ENCODE peak calls at places on chromosomes 11 and 22, in six cellular contexts. P, K, G, D, J and T are unnamed samples.
A peak's percentile ranks its signal among the peaks of the same experiment; 100 is the strongest.

GRCh38 chr11:43920598-43921419 is 21.6 kb upstream of the C11orf96 start:
- DNase-seq in D (peak; percentile 98), G (peak; percentile 91), P (peak; percentile 86), J (peak; percentile 72), K (no peak), T (no peak)

GRCh38 chr11:36037031-36037430 is 93.2 kb downstream of the LDLRAD3 start:
- DNase-seq in J (no peak), P (no peak), G (no peak), D (no peak), K (no peak), T (no peak)

GRCh38 chr22:34036936-34037335 is 116.7 kb upstream of the LARGE1 start:
- DNase-seq in P (no peak), J (no peak), K (no peak), G (no peak), D (no peak), T (no peak)

GRCh38 chr22:39710380-39711117 is 140.0 kb downstream of the CACNA1I start:
- DNase-seq in G (no peak), J (no peak), K (no peak), D (no peak), P (no peak), T (no peak)

GRCh38 chr11:93432247-93432646 is 101.7 kb downstream of the DEUP1 start:
- DNase-seq in K (no peak), D (no peak), G (no peak), J (no peak), P (no peak), T (no peak)

GRCh38 chr11:115623021-115623451 is 118.8 kb upstream of the CADM1 start:
- DNase-seq in G (peak; percentile 91), J (peak; percentile 65), D (peak; percentile 96), K (no peak), P (no peak), T (no peak)

GRCh38 chr22:24164823-24165379 is 16.4 kb upstream of the SUSD2 start:
- DNase-seq in G (no peak), D (no peak), P (no peak), K (no peak), J (no peak), T (peak; percentile 80)

GRCh38 chr11:31499576-31500178 is 9.7 kb downstream of the IMMP1L start:
- DNase-seq in P (no peak), K (no peak), J (no peak), D (peak; percentile 38), G (no peak), T (no peak)

GRCh38 chr11:14645247-14645912 is 1.8 kb downstream of the PDE3B start:
- DNase-seq in K (no peak), P (no peak), G (no peak), J (no peak), D (no peak), T (peak; percentile 21)

GRCh38 chr11:131889760-131890620 is 519.6 kb downstream of the NTM start:
- DNase-seq in J (no peak), D (no peak), G (no peak), P (no peak), K (no peak), T (no peak)

GRCh38 chr22:29115682-29116313 is 43.0 kb downstream of the KREMEN1 start:
- DNase-seq in G (no peak), P (no peak), D (no peak), J (no peak), K (no peak), T (no peak)

GRCh38 chr11:116421529-116422185 is 351.1 kb downstream of the BUD13 start:
- DNase-seq in K (peak; percentile 84), J (no peak), G (no peak), P (no peak), D (no peak), T (no peak)

GRCh38 chr22:30485362-30485988 is 13.7 kb upstream of the SEC14L3 start:
- DNase-seq in G (peak; percentile 62), J (peak; percentile 77), K (peak; percentile 66), D (peak; percentile 3), P (peak; percentile 28), T (peak; percentile 92)

GRCh38 chr11:70580036-70580805 is 181.9 kb downstream of the CTTN start:
- DNase-seq in J (no peak), G (no peak), P (no peak), K (no peak), D (no peak), T (peak; percentile 7)

GRCh38 chr11:60767388-60767811 is 10.7 kb downstream of the MS4A15 start:
- DNase-seq in G (no peak), P (peak; percentile 12), D (no peak), K (no peak), J (no peak), T (peak; percentile 67)

GRCh38 chr22:48254311-48254873 is 1491.9 kb downstream of the TBC1D22A start:
- DNase-seq in K (peak; percentile 49), D (no peak), J (peak; percentile 43), G (no peak), P (no peak), T (no peak)

GRCh38 chr11:46381046-46381835 is at the start of gene MDK:
- DNase-seq in G (no peak), K (peak; percentile 43), P (no peak), J (no peak), D (no peak), T (peak; percentile 96)

GRCh38 chr11:65423516-65424199 is 1.1 kb downstream of the NEAT1 start:
- DNase-seq in D (no peak), P (no peak), G (no peak), K (no peak), J (no peak), T (peak; percentile 10)

GRCh38 chr11:19777342-19778102 is 64.9 kb downstream of the NAV2 start:
- DNase-seq in G (no peak), D (peak; percentile 31), J (no peak), P (no peak), K (no peak), T (no peak)

GRCh38 chr22:33879796-33880195 is 40.5 kb downstream of the LARGE1 start:
- DNase-seq in P (no peak), G (no peak), J (no peak), K (no peak), D (no peak), T (no peak)

GRCh38 chr22:46737976-46738641 is at the start of gene CERK:
- DNase-seq in J (peak; percentile 81), D (no peak), K (peak; percentile 86), P (no peak), G (peak; percentile 80), T (peak; percentile 95)

GRCh38 chr11:34318111-34319037 is 39.4 kb downstream of the ABTB2 start:
- DNase-seq in P (no peak), G (no peak), K (no peak), D (no peak), J (no peak), T (no peak)

GRCh38 chr11:113161671-113162589 is 152.5 kb upstream of the TTC12 start:
- DNase-seq in J (no peak), K (no peak), G (no peak), P (no peak), D (no peak), T (no peak)

GRCh38 chr11:124077266-124077665 is 36.1 kb upstream of the OR10G7 start:
- DNase-seq in G (no peak), P (no peak), D (no peak), K (no peak), J (no peak), T (no peak)

GRCh38 chr22:23534851-23535717 is 45.0 kb downstream of the IGLL1 start:
- DNase-seq in P (no peak), J (no peak), K (peak; percentile 6), G (no peak), D (no peak), T (no peak)

GRCh38 chr22:43883012-43883661 is 8.7 kb downstream of the PNPLA5 start:
- DNase-seq in P (peak; percentile 81), D (peak; percentile 40), K (peak; percentile 88), G (no peak), J (no peak), T (peak; percentile 74)

GRCh38 chr11:114308689-114309089 is 12.5 kb downstream of the NNMT start:
- DNase-seq in P (no peak), D (no peak), J (peak; percentile 42), K (no peak), G (peak; percentile 76), T (no peak)
- H3K4me3 ChIP-seq in P (no peak overlapping the region), D (peak overlapping the region; percentile 16), J (no peak overlapping the region), K (no peak overlapping the region), G (peak overlapping the region; percentile 5), T (no peak overlapping the region)

DNA sequence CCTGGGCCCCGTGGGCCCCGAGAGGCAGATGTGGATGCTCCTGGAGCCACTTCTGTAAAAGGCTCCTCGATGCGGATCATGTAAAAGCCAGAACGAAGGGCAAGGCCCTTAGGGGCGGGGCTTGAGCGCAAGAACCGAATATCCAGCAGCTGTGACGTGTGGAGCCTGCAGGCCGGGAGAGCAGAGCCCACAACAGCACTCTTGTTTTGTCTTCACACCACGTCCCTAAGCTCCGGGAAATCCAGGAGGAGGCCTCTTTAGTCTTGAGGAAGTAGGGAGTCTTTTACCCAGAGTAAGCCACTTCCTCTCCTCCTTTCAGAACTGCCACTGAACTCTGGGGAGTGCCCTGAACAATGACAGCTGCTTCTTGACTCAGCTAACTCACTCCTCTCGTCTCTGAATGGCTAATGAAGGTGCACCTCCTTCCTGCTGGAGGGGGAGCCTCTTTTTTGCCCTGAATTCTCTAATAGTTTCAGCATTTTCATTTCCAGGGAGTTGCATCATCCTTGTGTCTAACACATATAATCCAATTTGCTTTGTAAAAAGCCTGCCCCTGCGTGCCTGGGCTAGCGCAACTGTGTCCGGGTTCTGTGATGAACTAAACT is 12.5 kb downstream of the L3MBTL2 start:
- DNase-seq in J (peak; percentile 66), D (no peak), K (peak; percentile 61), G (peak; percentile 84), P (no peak), T (no peak)
- H3K4me3 ChIP-seq in J (no peak overlapping the region), D (no peak overlapping the region), K (no peak overlapping the region), G (peak overlapping the region; percentile 10), P (no peak overlapping the region), T (no peak overlapping the region)

GRCh38 chr22:35995345-35995744 is 33.3 kb downstream of the RBFOX2 start:
- DNase-seq in J (no peak), K (no peak), P (no peak), G (no peak), D (no peak), T (no peak)
- H3K4me3 ChIP-seq in J (no peak overlapping the region), K (no peak overlapping the region), P (no peak overlapping the region), G (no peak overlapping the region), D (no peak overlapping the region), T (no peak overlapping the region)

DNA sequence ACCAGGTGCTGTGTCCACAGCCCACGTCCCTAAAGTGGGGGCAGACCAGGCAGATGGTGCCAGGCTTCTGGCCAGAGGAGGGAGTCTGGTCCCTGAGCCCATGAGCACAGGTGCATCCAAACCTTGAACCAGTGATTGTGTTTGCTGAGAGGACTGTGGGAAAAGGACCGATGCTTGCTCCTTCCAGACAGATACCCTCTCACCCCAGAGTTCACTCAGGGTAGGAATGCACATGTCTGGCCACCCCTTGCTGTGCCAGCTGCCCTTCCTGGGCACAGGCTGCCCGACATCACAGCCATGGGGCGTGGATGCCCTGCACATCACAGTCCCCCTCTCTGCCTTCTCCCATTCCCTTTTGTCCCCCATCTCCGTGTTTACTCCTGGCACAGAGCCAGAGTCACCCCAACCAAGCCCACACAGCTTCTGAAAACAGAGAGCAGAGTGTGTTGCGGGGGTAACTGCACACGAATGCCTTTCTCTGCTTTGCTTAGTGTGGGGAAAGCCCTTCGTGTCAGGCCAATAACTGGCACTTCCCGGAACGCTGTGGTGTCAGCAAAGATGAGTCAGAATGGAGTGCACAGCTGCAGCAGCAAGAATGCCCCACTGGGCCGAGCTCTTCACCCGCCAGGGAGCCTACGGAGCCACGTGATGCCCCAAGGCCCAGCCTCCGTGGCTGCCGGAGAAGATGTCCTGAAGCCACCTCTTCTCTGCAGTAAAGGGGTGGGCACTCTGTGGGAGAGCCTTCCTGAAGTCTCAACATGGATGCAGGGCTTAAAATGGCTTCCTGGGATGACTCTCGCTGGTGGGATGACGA is 7.6 kb downstream of the CARS1 start:
- DNase-seq in G (peak; percentile 85), K (peak; percentile 88), D (peak; percentile 84), J (peak; percentile 59), P (peak; percentile 35), T (peak; percentile 39)
- H3K4me3 ChIP-seq in G (no peak overlapping the region), K (no peak overlapping the region), D (no peak overlapping the region), J (no peak overlapping the region), P (peak overlapping the region; percentile 19), T (no peak overlapping the region)